ENCODE peak calls at places on chromosomes 2 and 18, in ten cellular contexts. One of them, this sample, is unnamed. For H3K4me1, the result is how much of the 10 kb centered on the place peaks cover.

GRCh38 chr2:23824777-23825212 is 102.1 kb downstream of the ATAD2B start:
- DNase-seq in colonic mucosa: peak
- DNase-seq in pancreas: no peak
- DNase-seq in CD8-positive, alpha-beta memory T cell: peak
- DNase-seq in HCT116: peak
- DNase-seq in OCI-LY7: peak
- DNase-seq in spleen: no peak
- DNase-seq in GM23248: peak
- DNase-seq in BE2C: peak
- DNase-seq in astrocyte: peak
- DNase-seq in this sample: peak

GRCh38 chr2:67234443-67234842 is 162.7 kb upstream of the ETAA1 start:
- DNase-seq in colonic mucosa: no peak
- DNase-seq in pancreas: peak
- DNase-seq in CD8-positive, alpha-beta memory T cell: no peak
- DNase-seq in HCT116: no peak
- DNase-seq in OCI-LY7: no peak
- DNase-seq in spleen: no peak
- DNase-seq in GM23248: peak
- DNase-seq in BE2C: no peak
- DNase-seq in astrocyte: peak
- DNase-seq in this sample: no peak

GRCh38 chr2:152370783-152371182 is 35.8 kb downstream of the FMNL2 start:
- DNase-seq in colonic mucosa: no peak
- DNase-seq in pancreas: no peak
- DNase-seq in CD8-positive, alpha-beta memory T cell: no peak
- DNase-seq in HCT116: no peak
- DNase-seq in OCI-LY7: no peak
- DNase-seq in spleen: no peak
- DNase-seq in GM23248: no peak
- DNase-seq in BE2C: no peak
- DNase-seq in astrocyte: no peak
- DNase-seq in this sample: no peak

GRCh38 chr2:187188783-187189631 is 259.0 kb downstream of the CALCRL start:
- DNase-seq in colonic mucosa: no peak
- DNase-seq in pancreas: no peak
- DNase-seq in CD8-positive, alpha-beta memory T cell: no peak
- DNase-seq in HCT116: no peak
- DNase-seq in OCI-LY7: no peak
- DNase-seq in spleen: no peak
- DNase-seq in GM23248: no peak
- DNase-seq in BE2C: no peak
- DNase-seq in astrocyte: peak
- DNase-seq in this sample: no peak

GRCh38 chr2:101114815-101115214 is 36.4 kb downstream of the TBC1D8 start:
- DNase-seq in colonic mucosa: peak
- DNase-seq in pancreas: no peak
- DNase-seq in CD8-positive, alpha-beta memory T cell: no peak
- DNase-seq in HCT116: no peak
- DNase-seq in OCI-LY7: no peak
- DNase-seq in spleen: peak
- DNase-seq in GM23248: no peak
- DNase-seq in BE2C: no peak
- DNase-seq in astrocyte: no peak
- DNase-seq in this sample: no peak

GRCh38 chr2:239983004-239983778 is 42.0 kb downstream of the NDUFA10 start:
- DNase-seq in colonic mucosa: no peak
- DNase-seq in pancreas: no peak
- DNase-seq in CD8-positive, alpha-beta memory T cell: no peak
- DNase-seq in HCT116: no peak
- DNase-seq in OCI-LY7: no peak
- DNase-seq in spleen: no peak
- DNase-seq in GM23248: no peak
- DNase-seq in BE2C: no peak
- DNase-seq in astrocyte: no peak
- DNase-seq in this sample: no peak

GRCh38 chr18:67215686-67216085 is 300.8 kb downstream of the DSEL start:
- DNase-seq in colonic mucosa: no peak
- DNase-seq in pancreas: no peak
- DNase-seq in CD8-positive, alpha-beta memory T cell: no peak
- DNase-seq in HCT116: no peak
- DNase-seq in OCI-LY7: no peak
- DNase-seq in spleen: peak
- DNase-seq in GM23248: no peak
- DNase-seq in BE2C: no peak
- DNase-seq in astrocyte: no peak
- DNase-seq in this sample: no peak

GRCh38 chr18:22132763-22133162 is 36.6 kb upstream of the GATA6 start:
- DNase-seq in colonic mucosa: no peak
- DNase-seq in pancreas: no peak
- DNase-seq in CD8-positive, alpha-beta memory T cell: no peak
- DNase-seq in HCT116: no peak
- DNase-seq in OCI-LY7: no peak
- DNase-seq in spleen: no peak
- DNase-seq in GM23248: no peak
- DNase-seq in BE2C: no peak
- DNase-seq in astrocyte: no peak
- DNase-seq in this sample: no peak

GRCh38 chr18:74532511-74533025 is 1.7 kb upstream of the CNDP1 start:
- DNase-seq in colonic mucosa: no peak
- DNase-seq in pancreas: no peak
- DNase-seq in CD8-positive, alpha-beta memory T cell: no peak
- DNase-seq in HCT116: no peak
- DNase-seq in OCI-LY7: no peak
- DNase-seq in spleen: peak
- DNase-seq in GM23248: no peak
- DNase-seq in BE2C: no peak
- DNase-seq in astrocyte: no peak
- DNase-seq in this sample: no peak

GRCh38 chr2:222949073-222949472 is 88.2 kb downstream of the ACSL3 start:
- DNase-seq in colonic mucosa: no peak
- DNase-seq in pancreas: no peak
- DNase-seq in CD8-positive, alpha-beta memory T cell: no peak
- DNase-seq in HCT116: no peak
- DNase-seq in OCI-LY7: no peak
- DNase-seq in spleen: no peak
- DNase-seq in GM23248: no peak
- DNase-seq in BE2C: no peak
- DNase-seq in astrocyte: no peak
- DNase-seq in this sample: no peak

GRCh38 chr2:161095314-161095713 is 64.9 kb upstream of the TANK start:
- DNase-seq in colonic mucosa: no peak
- DNase-seq in pancreas: no peak
- DNase-seq in CD8-positive, alpha-beta memory T cell: no peak
- DNase-seq in HCT116: no peak
- DNase-seq in OCI-LY7: no peak
- DNase-seq in spleen: no peak
- DNase-seq in GM23248: no peak
- DNase-seq in BE2C: no peak
- DNase-seq in astrocyte: no peak
- DNase-seq in this sample: no peak

GRCh38 chr2:161101406-161101805 is 58.8 kb upstream of the TANK start:
- DNase-seq in colonic mucosa: no peak
- DNase-seq in pancreas: no peak
- DNase-seq in CD8-positive, alpha-beta memory T cell: no peak
- DNase-seq in HCT116: no peak
- DNase-seq in OCI-LY7: no peak
- DNase-seq in spleen: no peak
- DNase-seq in GM23248: no peak
- DNase-seq in BE2C: no peak
- DNase-seq in astrocyte: no peak
- DNase-seq in this sample: no peak

GRCh38 chr2:161100216-161100615 is 60.0 kb upstream of the TANK start:
- DNase-seq in colonic mucosa: no peak
- DNase-seq in pancreas: no peak
- DNase-seq in CD8-positive, alpha-beta memory T cell: no peak
- DNase-seq in HCT116: no peak
- DNase-seq in OCI-LY7: no peak
- DNase-seq in spleen: no peak
- DNase-seq in GM23248: no peak
- DNase-seq in BE2C: no peak
- DNase-seq in astrocyte: no peak
- DNase-seq in this sample: no peak

GRCh38 chr2:161097157-161097556 is 63.1 kb upstream of the TANK start:
- DNase-seq in colonic mucosa: no peak
- DNase-seq in pancreas: no peak
- DNase-seq in CD8-positive, alpha-beta memory T cell: no peak
- DNase-seq in HCT116: no peak
- DNase-seq in OCI-LY7: no peak
- DNase-seq in spleen: no peak
- DNase-seq in GM23248: no peak
- DNase-seq in BE2C: no peak
- DNase-seq in astrocyte: no peak
- DNase-seq in this sample: no peak

GRCh38 chr2:161096336-161096735 is 63.9 kb upstream of the TANK start:
- DNase-seq in colonic mucosa: no peak
- DNase-seq in pancreas: no peak
- DNase-seq in CD8-positive, alpha-beta memory T cell: no peak
- DNase-seq in HCT116: no peak
- DNase-seq in OCI-LY7: no peak
- DNase-seq in spleen: no peak
- DNase-seq in GM23248: peak
- DNase-seq in BE2C: no peak
- DNase-seq in astrocyte: no peak
- DNase-seq in this sample: no peak
- H3K4me1 ChIP-seq in colonic mucosa: under half
- H3K4me1 ChIP-seq in pancreas: under half
- H3K4me1 ChIP-seq in CD8-positive, alpha-beta memory T cell: under half
- H3K4me1 ChIP-seq in HCT116: under half
- H3K4me1 ChIP-seq in OCI-LY7: under half
- H3K4me1 ChIP-seq in spleen: under half
- H3K4me1 ChIP-seq in GM23248: under half
- H3K4me1 ChIP-seq in BE2C: under half
- H3K4me1 ChIP-seq in astrocyte: under half
- H3K4me1 ChIP-seq in this sample: under half

GRCh38 chr2:49971453-49971852 is 817.1 kb upstream of the FSHR start:
- DNase-seq in colonic mucosa: no peak
- DNase-seq in pancreas: no peak
- DNase-seq in CD8-positive, alpha-beta memory T cell: no peak
- DNase-seq in HCT116: no peak
- DNase-seq in OCI-LY7: no peak
- DNase-seq in spleen: no peak
- DNase-seq in GM23248: no peak
- DNase-seq in BE2C: no peak
- DNase-seq in astrocyte: no peak
- DNase-seq in this sample: no peak

GRCh38 chr2:49972699-49973098 is 818.4 kb upstream of the FSHR start:
- DNase-seq in colonic mucosa: no peak
- DNase-seq in pancreas: no peak
- DNase-seq in CD8-positive, alpha-beta memory T cell: no peak
- DNase-seq in HCT116: no peak
- DNase-seq in OCI-LY7: no peak
- DNase-seq in spleen: no peak
- DNase-seq in GM23248: no peak
- DNase-seq in BE2C: peak
- DNase-seq in astrocyte: no peak
- DNase-seq in this sample: peak

GRCh38 chr2:49978341-49978740 is 824.0 kb upstream of the FSHR start:
- DNase-seq in colonic mucosa: no peak
- DNase-seq in pancreas: no peak
- DNase-seq in CD8-positive, alpha-beta memory T cell: no peak
- DNase-seq in HCT116: no peak
- DNase-seq in OCI-LY7: no peak
- DNase-seq in spleen: no peak
- DNase-seq in GM23248: no peak
- DNase-seq in BE2C: no peak
- DNase-seq in astrocyte: no peak
- DNase-seq in this sample: no peak

GRCh38 chr2:49973917-49974368 is 819.6 kb upstream of the FSHR start:
- DNase-seq in colonic mucosa: peak
- DNase-seq in pancreas: peak
- DNase-seq in CD8-positive, alpha-beta memory T cell: peak
- DNase-seq in HCT116: no peak
- DNase-seq in OCI-LY7: no peak
- DNase-seq in spleen: peak
- DNase-seq in GM23248: peak
- DNase-seq in BE2C: peak
- DNase-seq in astrocyte: peak
- DNase-seq in this sample: peak
- H3K4me3 ChIP-seq in colonic mucosa: no peak
- H3K4me3 ChIP-seq in pancreas: peak
- H3K4me3 ChIP-seq in CD8-positive, alpha-beta memory T cell: no peak
- H3K4me3 ChIP-seq in HCT116: no peak
- H3K4me3 ChIP-seq in OCI-LY7: no peak
- H3K4me3 ChIP-seq in spleen: peak
- H3K4me3 ChIP-seq in GM23248: peak
- H3K4me3 ChIP-seq in BE2C: peak
- H3K4me3 ChIP-seq in astrocyte: peak
- H3K4me3 ChIP-seq in this sample: peak

GRCh38 chr2:241317391-241317790 is 1.7 kb downstream of the SEPTIN2 start:
- DNase-seq in colonic mucosa: no peak
- DNase-seq in pancreas: no peak
- DNase-seq in CD8-positive, alpha-beta memory T cell: no peak
- DNase-seq in HCT116: no peak
- DNase-seq in OCI-LY7: peak
- DNase-seq in spleen: no peak
- DNase-seq in GM23248: peak
- DNase-seq in BE2C: no peak
- DNase-seq in astrocyte: no peak
- DNase-seq in this sample: no peak
- H3K4me1 ChIP-seq in colonic mucosa: under half
- H3K4me1 ChIP-seq in pancreas: under half
- H3K4me1 ChIP-seq in CD8-positive, alpha-beta memory T cell: half or more
- H3K4me1 ChIP-seq in HCT116: under half
- H3K4me1 ChIP-seq in OCI-LY7: half or more
- H3K4me1 ChIP-seq in spleen: half or more
- H3K4me1 ChIP-seq in GM23248: half or more
- H3K4me1 ChIP-seq in BE2C: under half
- H3K4me1 ChIP-seq in astrocyte: under half
- H3K4me1 ChIP-seq in this sample: under half

DNA sequence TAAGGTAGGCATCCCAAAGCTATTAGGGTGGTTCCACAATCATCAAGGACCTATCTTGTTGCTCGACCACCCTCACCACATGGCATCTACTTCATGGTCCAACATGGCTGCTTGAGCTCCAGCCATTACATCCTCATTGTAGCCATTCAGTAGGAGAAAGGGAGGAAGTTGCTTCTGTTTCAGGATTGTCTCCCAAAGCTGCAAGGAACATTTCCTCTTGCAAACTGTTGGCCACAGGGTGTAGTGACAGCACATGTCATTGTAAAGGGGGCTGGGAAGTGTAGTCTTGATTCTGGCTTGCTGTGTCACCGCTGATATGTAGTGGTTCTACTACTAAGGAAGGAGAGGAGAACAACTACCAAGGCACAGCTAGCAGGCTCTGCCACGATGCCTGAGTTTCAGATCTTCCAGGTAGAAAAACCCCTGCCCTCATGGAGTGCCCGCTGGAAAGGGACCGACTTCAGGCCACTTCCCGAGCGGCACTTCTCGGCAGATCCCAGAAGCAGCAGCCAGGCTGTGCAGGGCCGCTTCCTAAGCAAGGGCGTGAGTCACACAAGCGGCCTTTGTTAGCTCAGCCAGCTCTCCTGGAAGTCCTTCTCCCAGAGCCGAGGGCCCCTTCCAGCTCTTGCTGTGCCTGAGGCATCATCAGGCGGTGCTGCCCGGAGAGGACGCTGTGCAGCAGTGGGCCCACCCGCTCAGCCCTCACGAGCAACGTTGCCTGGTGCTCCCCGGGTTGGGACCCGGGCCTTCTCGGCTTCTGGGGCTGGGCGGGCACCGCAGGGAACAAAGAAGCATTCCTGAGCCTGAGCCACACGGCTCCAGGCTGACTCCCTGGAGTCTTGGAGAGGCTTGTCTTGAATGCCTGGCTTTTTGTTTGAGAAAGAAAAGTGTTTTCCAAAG is 58.2 kb downstream of the HS6ST1 start:
- DNase-seq in colonic mucosa: no peak
- DNase-seq in pancreas: no peak
- DNase-seq in CD8-positive, alpha-beta memory T cell: no peak
- DNase-seq in HCT116: peak
- DNase-seq in OCI-LY7: no peak
- DNase-seq in spleen: no peak
- DNase-seq in GM23248: peak
- DNase-seq in BE2C: no peak
- DNase-seq in astrocyte: peak
- DNase-seq in this sample: peak
- H3K4me3 ChIP-seq in colonic mucosa: no peak
- H3K4me3 ChIP-seq in pancreas: no peak
- H3K4me3 ChIP-seq in CD8-positive, alpha-beta memory T cell: no peak
- H3K4me3 ChIP-seq in HCT116: no peak
- H3K4me3 ChIP-seq in OCI-LY7: no peak
- H3K4me3 ChIP-seq in spleen: no peak
- H3K4me3 ChIP-seq in GM23248: peak
- H3K4me3 ChIP-seq in BE2C: no peak
- H3K4me3 ChIP-seq in astrocyte: no peak
- H3K4me3 ChIP-seq in this sample: no peak